ENCODE peak calls at places on chromosomes 12 and 14, in eight cellular contexts. T is type B pancreatic cell, U is non-pigmented ciliary epithelial cell, Q is NCI-H1694, K is AG09319, C is cerebellar cortex, Y is NCI-H1105 treated with DMSO at 0.1 percent for 48 hours, V is astrocyte. W is an unnamed sample.

GRCh38 chr12:17148706-17149105 is 542.7 kb upstream of the LMO3 start:
- DNase-seq in T (no peak), U (no peak), Q (no peak), K (no peak), C (no peak), Y (no peak), V (no peak), W (no peak)

GRCh38 chr14:103260629-103261124 is 73.4 kb upstream of the EIF5 start:
- DNase-seq in T (no peak), U (no peak), Q (peak; percentile 23), K (peak; percentile 2), C (no peak), Y (peak; percentile 51), V (peak; percentile 14), W (peak; percentile 9)

GRCh38 chr12:26830783-26831601 is 2.0 kb downstream of the ITPR2 start:
- DNase-seq in T (no peak), U (no peak), Q (no peak), K (no peak), C (no peak), Y (no peak), V (no peak), W (no peak)

GRCh38 chr14:100898935-100899840 is 4.3 kb downstream of the RTL1 start:
- DNase-seq in T (peak; percentile 62), U (no peak), Q (peak; percentile 39), K (no peak), C (peak; percentile 30), Y (peak; percentile 21), V (no peak), W (no peak)

GRCh38 chr12:132638541-132639408 is 20.2 kb downstream of the P2RX2 start:
- DNase-seq in T (no peak), U (peak; percentile 15), Q (peak; percentile 31), K (peak; percentile 22), C (peak; percentile 39), Y (no peak), V (peak; percentile 15), W (peak; percentile 27)

GRCh38 chr12:13084898-13085640 is 18.4 kb downstream of the GSG1 start:
- DNase-seq in T (no peak), U (no peak), Q (no peak), K (no peak), C (no peak), Y (no peak), V (no peak), W (no peak)

GRCh38 chr12:117294206-117294605 is 67.2 kb downstream of the NOS1 start:
- DNase-seq in T (no peak), U (no peak), Q (peak; percentile 95), K (no peak), C (no peak), Y (peak; percentile 75), V (no peak), W (no peak)

GRCh38 chr14:58078068-58078467 is 73.9 kb downstream of the ARMH4 start:
- DNase-seq in T (no peak), U (peak; percentile 59), Q (no peak), K (peak; percentile 12), C (no peak), Y (no peak), V (peak; percentile 89), W (no peak)

GRCh38 chr12:111842556-111843396 is 748 bp downstream of the MAPKAPK5 start:
- DNase-seq in T (no peak), U (no peak), Q (no peak), K (no peak), C (no peak), Y (no peak), V (no peak), W (peak; percentile 2)

GRCh38 chr12:124296916-124297351 is 2.0 kb downstream of the RFLNA start:
- DNase-seq in T (no peak), U (no peak), Q (no peak), K (no peak), C (peak; percentile 30), Y (no peak), V (no peak), W (peak; percentile 41)

GRCh38 chr14:96573473-96574100 is 71.4 kb downstream of the PAPOLA start:
- DNase-seq in T (no peak), U (no peak), Q (no peak), K (no peak), C (no peak), Y (no peak), V (no peak), W (no peak)

GRCh38 chr12:6262635-6263034 is 47.8 kb upstream of the PLEKHG6 start:
- DNase-seq in T (no peak), U (no peak), Q (no peak), K (no peak), C (no peak), Y (no peak), V (no peak), W (no peak)

GRCh38 chr12:6627598-6627997 is 8.2 kb downstream of the LPAR5 start:
- DNase-seq in T (no peak), U (no peak), Q (no peak), K (no peak), C (no peak), Y (no peak), V (no peak), W (no peak)

GRCh38 chr12:50615534-50616296 is 110.9 kb downstream of the DIP2B start:
- DNase-seq in T (no peak), U (no peak), Q (no peak), K (no peak), C (no peak), Y (no peak), V (peak; percentile 63), W (peak; percentile 76)

GRCh38 chr12:3520168-3520567 is 29.2 kb downstream of the PRMT8 start:
- DNase-seq in T (no peak), U (no peak), Q (peak; percentile 88), K (no peak), C (no peak), Y (peak; percentile 85), V (no peak), W (no peak)

GRCh38 chr14:100056964-100057817 is 8.0 kb upstream of the EVL start:
- DNase-seq in T (no peak), U (no peak), Q (no peak), K (no peak), C (peak; percentile 39), Y (no peak), V (no peak), W (no peak)

GRCh38 chr12:111174283-111175108 is 194.4 kb downstream of the PHETA1 start:
- DNase-seq in T (no peak), U (no peak), Q (no peak), K (no peak), C (no peak), Y (peak; percentile 15), V (no peak), W (no peak)

GRCh38 chr14:37384870-37385596 is 187.3 kb downstream of the MIPOL1 start:
- DNase-seq in T (no peak), U (no peak), Q (no peak), K (no peak), C (no peak), Y (peak; percentile 87), V (no peak), W (no peak)

GRCh38 chr12:128353271-128353670 is 86.3 kb downstream of the TMEM132C start:
- DNase-seq in T (peak; percentile 34), U (no peak), Q (no peak), K (no peak), C (no peak), Y (no peak), V (no peak), W (no peak)

GRCh38 chr14:97287956-97288355 is 490.8 kb downstream of the VRK1 start:
- DNase-seq in T (no peak), U (no peak), Q (no peak), K (no peak), C (no peak), Y (no peak), V (no peak), W (no peak)

GRCh38 chr12:85155791-85156190 is 119.6 kb downstream of the LRRIQ1 start:
- DNase-seq in T (no peak), U (peak; percentile 13), Q (no peak), K (no peak), C (no peak), Y (peak; percentile 55), V (peak; percentile 6), W (no peak)

W was measured in G401.